ENCODE peak calls at places on chromosomes 2 and 18, in four cellular contexts. One of them, this sample, is unnamed.

GRCh38 chr2:95323347-95324155 is 26.4 kb downstream of the KCNIP3 start:
- DNase-seq in HL-60: no peak
- DNase-seq in CD8-positive, alpha-beta T cell: no peak
- DNase-seq in cardiac muscle cell: peak
- DNase-seq in this sample: no peak

GRCh38 chr18:47204908-47205522 is 28.9 kb upstream of the IER3IP1 start:
- DNase-seq in HL-60: peak
- DNase-seq in cardiac muscle cell: peak
- DNase-seq in CD8-positive, alpha-beta T cell: peak
- DNase-seq in this sample: no peak

GRCh38 chr2:31327505-31327904 is 87.0 kb downstream of the XDH start:
- DNase-seq in cardiac muscle cell: no peak
- DNase-seq in CD8-positive, alpha-beta T cell: no peak
- DNase-seq in HL-60: no peak
- DNase-seq in this sample: no peak

GRCh38 chr2:29767606-29768335 is 153.6 kb downstream of the ALK start:
- DNase-seq in HL-60: no peak
- DNase-seq in CD8-positive, alpha-beta T cell: no peak
- DNase-seq in cardiac muscle cell: no peak
- DNase-seq in this sample: no peak

GRCh38 chr2:51620830-51621229 is 588.9 kb upstream of the NRXN1 start:
- DNase-seq in cardiac muscle cell: no peak
- DNase-seq in HL-60: no peak
- DNase-seq in CD8-positive, alpha-beta T cell: no peak
- DNase-seq in this sample: no peak

GRCh38 chr2:103627301-103627700 is 865.5 kb downstream of the TMEM182 start:
- DNase-seq in cardiac muscle cell: no peak
- DNase-seq in CD8-positive, alpha-beta T cell: no peak
- DNase-seq in HL-60: no peak
- DNase-seq in this sample: no peak

GRCh38 chr2:27431395-27431794 is 3.0 kb downstream of the NRBP1 start:
- DNase-seq in HL-60: no peak
- DNase-seq in cardiac muscle cell: no peak
- DNase-seq in CD8-positive, alpha-beta T cell: no peak
- DNase-seq in this sample: no peak

GRCh38 chr2:176911-177310 is 86.9 kb downstream of the SH3YL1 start:
- DNase-seq in CD8-positive, alpha-beta T cell: no peak
- DNase-seq in cardiac muscle cell: no peak
- DNase-seq in HL-60: no peak
- DNase-seq in this sample: no peak

GRCh38 chr2:148554459-148555247 is 89.9 kb upstream of the EPC2 start:
- DNase-seq in cardiac muscle cell: no peak
- DNase-seq in CD8-positive, alpha-beta T cell: no peak
- DNase-seq in HL-60: no peak
- DNase-seq in this sample: no peak

GRCh38 chr2:110866496-110866895 is 134.1 kb downstream of the ACOXL start:
- DNase-seq in HL-60: no peak
- DNase-seq in cardiac muscle cell: no peak
- DNase-seq in CD8-positive, alpha-beta T cell: no peak
- DNase-seq in this sample: no peak

GRCh38 chr2:85145116-85145820 is 12.1 kb downstream of the TCF7L1 start:
- DNase-seq in HL-60: no peak
- DNase-seq in cardiac muscle cell: no peak
- DNase-seq in CD8-positive, alpha-beta T cell: no peak
- DNase-seq in this sample: no peak

GRCh38 chr2:222715729-222716128 is 44.3 kb downstream of the MOGAT1 start:
- DNase-seq in CD8-positive, alpha-beta T cell: no peak
- DNase-seq in HL-60: no peak
- DNase-seq in cardiac muscle cell: no peak
- DNase-seq in this sample: no peak

GRCh38 chr2:10385933-10386773 is 62.0 kb downstream of the ODC1 start:
- DNase-seq in CD8-positive, alpha-beta T cell: no peak
- DNase-seq in HL-60: no peak
- DNase-seq in cardiac muscle cell: no peak
- DNase-seq in this sample: no peak

GRCh38 chr2:109438773-109439191 is 175.0 kb downstream of the SEPTIN10 start:
- DNase-seq in cardiac muscle cell: no peak
- DNase-seq in HL-60: no peak
- DNase-seq in CD8-positive, alpha-beta T cell: no peak
- DNase-seq in this sample: peak

GRCh38 chr2:85772019-85772745 is 18.4 kb downstream of the ATOH8 start:
- DNase-seq in HL-60: no peak
- DNase-seq in cardiac muscle cell: peak
- DNase-seq in CD8-positive, alpha-beta T cell: no peak
- DNase-seq in this sample: peak

GRCh38 chr2:45886229-45886663 is 234.8 kb downstream of the PRKCE start:
- DNase-seq in cardiac muscle cell: peak
- DNase-seq in HL-60: no peak
- DNase-seq in CD8-positive, alpha-beta T cell: no peak
- DNase-seq in this sample: no peak

GRCh38 chr2:60353863-60354262 is 199.6 kb downstream of the BCL11A start:
- DNase-seq in CD8-positive, alpha-beta T cell: no peak
- DNase-seq in cardiac muscle cell: no peak
- DNase-seq in HL-60: no peak
- DNase-seq in this sample: no peak

GRCh38 chr2:4753721-4754120 is 938.5 kb upstream of the SOX11 start:
- DNase-seq in CD8-positive, alpha-beta T cell: no peak
- DNase-seq in cardiac muscle cell: no peak
- DNase-seq in HL-60: no peak
- DNase-seq in this sample: no peak

GRCh38 chr2:191795711-191796110 is 51.2 kb downstream of the CAVIN2 start:
- DNase-seq in HL-60: no peak
- DNase-seq in CD8-positive, alpha-beta T cell: no peak
- DNase-seq in cardiac muscle cell: no peak
- DNase-seq in this sample: no peak

GRCh38 chr2:81901017-81901416 is 1596.5 kb upstream of the LRRTM1 start:
- DNase-seq in cardiac muscle cell: no peak
- DNase-seq in HL-60: no peak
- DNase-seq in CD8-positive, alpha-beta T cell: no peak
- DNase-seq in this sample: no peak
- TF ChIP-seq CTCF in cardiac muscle cell: peak
- TF ChIP-seq CTCF in HL-60: no peak
- TF ChIP-seq CTCF in CD8-positive, alpha-beta T cell: no peak
- TF ChIP-seq CTCF in this sample: no peak

GRCh38 chr18:50560681-50561629 is 1.1 kb downstream of the MAPK4 start:
- DNase-seq in cardiac muscle cell: peak
- DNase-seq in CD8-positive, alpha-beta T cell: no peak
- DNase-seq in HL-60: no peak
- DNase-seq in this sample: no peak
- H3K4me3 ChIP-seq in cardiac muscle cell: peak
- H3K4me3 ChIP-seq in CD8-positive, alpha-beta T cell: peak
- H3K4me3 ChIP-seq in HL-60: peak
- H3K4me3 ChIP-seq in this sample: peak

DNA sequence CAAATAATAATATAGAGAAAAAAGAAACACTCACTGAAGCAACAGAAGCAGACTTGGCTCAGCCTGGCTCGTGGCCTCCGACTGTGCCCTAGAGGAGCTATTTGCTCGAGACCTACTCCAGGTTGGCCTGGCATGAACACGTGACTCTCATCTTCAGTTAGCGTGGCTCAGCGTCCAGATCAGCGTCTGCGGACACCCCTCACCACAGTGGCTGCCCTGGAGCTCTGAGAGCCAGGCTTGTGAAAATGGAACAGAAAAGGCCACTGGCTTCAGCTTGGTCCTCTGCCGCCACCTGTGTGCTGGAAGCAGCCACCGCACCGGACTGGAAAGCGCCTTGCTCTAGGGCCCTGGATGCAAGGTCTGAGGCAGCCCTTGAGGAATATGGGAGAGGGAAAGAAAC is 1184.0 kb upstream of the GYPC start:
- DNase-seq in CD8-positive, alpha-beta T cell: no peak
- DNase-seq in HL-60: no peak
- DNase-seq in cardiac muscle cell: peak
- DNase-seq in this sample: no peak
- TF ChIP-seq CTCF in CD8-positive, alpha-beta T cell: no peak
- TF ChIP-seq CTCF in HL-60: no peak
- TF ChIP-seq CTCF in cardiac muscle cell: peak
- TF ChIP-seq CTCF in this sample: peak

GRCh38 chr2:236169151-236169721 is 1.1 kb upstream of the GBX2 start:
- DNase-seq in CD8-positive, alpha-beta T cell: no peak
- DNase-seq in cardiac muscle cell: no peak
- DNase-seq in HL-60: no peak
- DNase-seq in this sample: no peak
- H3K4me3 ChIP-seq in CD8-positive, alpha-beta T cell: no peak
- H3K4me3 ChIP-seq in cardiac muscle cell: no peak
- H3K4me3 ChIP-seq in HL-60: no peak
- H3K4me3 ChIP-seq in this sample: no peak

GRCh38 chr2:14424478-14425390 is 207.8 kb upstream of the LRATD1 start:
- DNase-seq in cardiac muscle cell: no peak
- DNase-seq in HL-60: no peak
- DNase-seq in CD8-positive, alpha-beta T cell: no peak
- DNase-seq in this sample: no peak
- TF ChIP-seq CTCF in cardiac muscle cell: no peak
- TF ChIP-seq CTCF in HL-60: no peak
- TF ChIP-seq CTCF in CD8-positive, alpha-beta T cell: no peak
- TF ChIP-seq CTCF in this sample: no peak

This sample was measured in AG09309.